ENCODE peak calls at places on chromosomes 7 and 10, in five cellular contexts. N, K, I, D and R are unnamed samples.

GRCh38 chr10:36383349-36383748 is 741.3 kb upstream of the FZD8 start:
- DNase-seq in N (no peak), I (no peak), K (no peak), D (no peak), R (no peak)

GRCh38 chr7:76428868-76429805 is 4.4 kb downstream of the ZP3 start:
- DNase-seq in N (peak), I (no peak), D (no peak), K (no peak), R (no peak)

GRCh38 chr7:70393956-70394355 is 738.0 kb upstream of the GALNT17 start:
- DNase-seq in N (no peak), K (no peak), I (no peak), D (no peak), R (no peak)

GRCh38 chr7:51253157-51253556 is 63.5 kb downstream of the COBL start:
- DNase-seq in D (no peak), N (no peak), K (no peak), I (no peak), R (no peak)

GRCh38 chr10:122188706-122189105 is 82.4 kb upstream of the BTBD16 start:
- DNase-seq in D (no peak), N (no peak), K (no peak), I (no peak), R (no peak)

GRCh38 chr10:100518761-100519241 is 860 bp downstream of the SEC31B start:
- DNase-seq in D (peak), I (peak), K (peak), N (peak), R (no peak)

GRCh38 chr7:134372858-134373257 is 56.1 kb upstream of the SLC35B4 start:
- DNase-seq in K (no peak), N (no peak), D (no peak), I (no peak), R (no peak)

GRCh38 chr7:79227035-79227434 is 226.4 kb downstream of the MAGI2 start:
- DNase-seq in D (no peak), K (no peak), N (no peak), I (no peak), R (no peak)

GRCh38 chr10:49166804-49167628 is 21.2 kb downstream of the TMEM273 start:
- DNase-seq in N (no peak), K (no peak), D (no peak), I (no peak), R (no peak)

GRCh38 chr10:44477021-44477420 is 92.1 kb upstream of the CXCL12 start:
- DNase-seq in N (no peak), I (no peak), K (no peak), D (no peak), R (no peak)

GRCh38 chr7:134278502-134279153 is 38.1 kb downstream of the SLC35B4 start:
- DNase-seq in N (no peak), D (no peak), K (no peak), I (no peak), R (no peak)

GRCh38 chr7:51428226-51428887 is 111.7 kb upstream of the COBL start:
- DNase-seq in N (peak), K (no peak), I (peak), D (peak), R (no peak)

GRCh38 chr10:45179716-45180115 is 135.7 kb downstream of the OR13A1 start:
- DNase-seq in I (no peak), D (no peak), K (no peak), N (no peak), R (no peak)

GRCh38 chr7:130918129-130919052 is 184.4 kb upstream of the KLF14 start:
- DNase-seq in I (no peak), K (no peak), D (no peak), N (no peak), R (no peak)

GRCh38 chr10:35940067-35940989 is 298.2 kb upstream of the FZD8 start:
- DNase-seq in N (no peak), D (peak), I (no peak), K (no peak), R (no peak)

GRCh38 chr7:29538322-29538874 is 25.2 kb upstream of the PRR15 start:
- DNase-seq in I (no peak), D (no peak), N (no peak), K (no peak), R (no peak)

GRCh38 chr10:78177013-78177370 is 143.3 kb downstream of the RPS24 start:
- DNase-seq in N (no peak), I (no peak), D (no peak), K (no peak), R (no peak)

GRCh38 chr7:15780271-15780670 is 93.8 kb upstream of the MEOX2 start:
- DNase-seq in K (no peak), D (no peak), N (no peak), I (no peak), R (no peak)

GRCh38 chr10:29642996-29643395 is 8.2 kb upstream of the SVIL start:
- DNase-seq in N (no peak), I (no peak), K (no peak), D (no peak), R (no peak)

GRCh38 chr10:106571216-106571954 is 593.1 kb downstream of the SORCS1 start:
- DNase-seq in K (no peak), I (no peak), D (no peak), N (peak), R (no peak)

GRCh38 chr7:125876436-125876835 is 946.8 kb upstream of the POT1 start:
- DNase-seq in I (no peak), N (no peak), D (no peak), K (no peak), R (no peak)

GRCh38 chr10:102306710-102307109 is 61.4 kb downstream of the GBF1 start:
- DNase-seq in K (no peak), I (no peak), D (no peak), N (no peak), R (no peak)

GRCh38 chr10:33616921-33617320 is 282.5 kb upstream of the NRP1 start:
- DNase-seq in N (no peak), K (no peak), I (no peak), D (no peak), R (no peak)

GRCh38 chr10:75466886-75467285 is 35.5 kb downstream of the LRMDA start:
- DNase-seq in D (no peak), I (no peak), K (no peak), N (no peak), R (no peak)

GRCh38 chr10:86851329-86852207 is 95.1 kb downstream of the BMPR1A start:
- DNase-seq in I (no peak), K (no peak), D (no peak), N (no peak), R (no peak)

GRCh38 chr10:93612237-93612636 is at the start of gene PDE6C:
- DNase-seq in I (no peak), N (no peak), D (no peak), K (no peak), R (no peak)

GRCh38 chr10:79268717-79269116 is 78.6 kb upstream of the PPIF start:
- DNase-seq in I (no peak), N (no peak), K (no peak), D (no peak), R (no peak)

GRCh38 chr7:45146531-45147379 is 10.8 kb upstream of the RAMP3 start:
- DNase-seq in I (no peak), K (no peak), N (peak), D (no peak), R (no peak)

GRCh38 chr7:27110977-27111752 is 8.7 kb upstream of the HOXA2 start:
- DNase-seq in I (no peak), K (no peak), N (no peak), D (no peak), R (no peak)

GRCh38 chr7:20407585-20408466 is 77.1 kb downstream of the ITGB8 start:
- DNase-seq in N (no peak), D (no peak), I (no peak), K (no peak), R (no peak)

GRCh38 chr10:131724891-131725735 is 175.7 kb upstream of the PPP2R2D start:
- DNase-seq in D (no peak), N (no peak), I (no peak), K (no peak), R (no peak)

GRCh38 chr10:100045592-100045991 is 35.8 kb upstream of the DNMBP start:
- DNase-seq in N (no peak), I (no peak), D (no peak), K (no peak), R (no peak)

GRCh38 chr7:96246972-96247371 is 74.9 kb downstream of the SLC25A13 start:
- DNase-seq in K (no peak), I (no peak), N (no peak), D (no peak), R (no peak)

GRCh38 chr7:100886936-100887185 is 2.7 kb downstream of the UFSP1 start:
- DNase-seq in N (no peak), D (no peak), I (no peak), K (no peak), R (no peak)

GRCh38 chr7:121081327-121081936 is 92.9 kb downstream of the CPED1 start:
- DNase-seq in I (peak), N (peak), D (no peak), K (peak), R (peak)

GRCh38 chr7:47342646-47343045 is 239.3 kb downstream of the TNS3 start:
- DNase-seq in N (no peak), K (no peak), I (no peak), D (no peak), R (no peak)

GRCh38 chr7:47345754-47346377 is 236.0 kb downstream of the TNS3 start:
- DNase-seq in I (no peak), D (no peak), K (no peak), N (no peak), R (no peak)

GRCh38 chr7:47340490-47340889 is 241.4 kb downstream of the TNS3 start:
- DNase-seq in N (no peak), D (no peak), I (no peak), K (no peak), R (no peak)

GRCh38 chr7:47344171-47344955 is 237.5 kb downstream of the TNS3 start:
- DNase-seq in I (no peak), N (no peak), K (no peak), D (no peak), R (no peak)

DNA sequence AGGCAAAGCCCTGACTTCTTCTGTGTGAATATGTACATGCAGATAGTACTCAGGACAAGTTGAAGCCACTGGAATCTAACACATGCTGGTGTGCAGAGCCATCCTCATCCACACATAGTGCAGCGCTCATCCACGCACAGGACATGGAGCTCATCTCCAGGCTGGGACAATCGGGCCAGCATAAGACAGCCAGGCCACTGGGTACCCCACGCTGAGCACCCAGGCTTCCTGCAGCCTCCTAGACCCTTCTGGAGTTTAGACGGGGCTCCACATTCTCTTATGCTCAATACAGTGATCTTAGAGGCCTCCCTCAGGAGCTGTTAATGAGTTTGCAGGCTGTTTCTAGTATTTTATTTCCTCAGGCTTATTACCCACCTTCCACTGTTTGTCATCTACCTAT is 238.9 kb downstream of the TNS3 start:
- DNase-seq in D (no peak), I (no peak), N (no peak), K (no peak), R (no peak)
- TF ChIP-seq SRF in D (no peak), I (no peak), N (no peak), K (no peak), R (no peak)

DNA sequence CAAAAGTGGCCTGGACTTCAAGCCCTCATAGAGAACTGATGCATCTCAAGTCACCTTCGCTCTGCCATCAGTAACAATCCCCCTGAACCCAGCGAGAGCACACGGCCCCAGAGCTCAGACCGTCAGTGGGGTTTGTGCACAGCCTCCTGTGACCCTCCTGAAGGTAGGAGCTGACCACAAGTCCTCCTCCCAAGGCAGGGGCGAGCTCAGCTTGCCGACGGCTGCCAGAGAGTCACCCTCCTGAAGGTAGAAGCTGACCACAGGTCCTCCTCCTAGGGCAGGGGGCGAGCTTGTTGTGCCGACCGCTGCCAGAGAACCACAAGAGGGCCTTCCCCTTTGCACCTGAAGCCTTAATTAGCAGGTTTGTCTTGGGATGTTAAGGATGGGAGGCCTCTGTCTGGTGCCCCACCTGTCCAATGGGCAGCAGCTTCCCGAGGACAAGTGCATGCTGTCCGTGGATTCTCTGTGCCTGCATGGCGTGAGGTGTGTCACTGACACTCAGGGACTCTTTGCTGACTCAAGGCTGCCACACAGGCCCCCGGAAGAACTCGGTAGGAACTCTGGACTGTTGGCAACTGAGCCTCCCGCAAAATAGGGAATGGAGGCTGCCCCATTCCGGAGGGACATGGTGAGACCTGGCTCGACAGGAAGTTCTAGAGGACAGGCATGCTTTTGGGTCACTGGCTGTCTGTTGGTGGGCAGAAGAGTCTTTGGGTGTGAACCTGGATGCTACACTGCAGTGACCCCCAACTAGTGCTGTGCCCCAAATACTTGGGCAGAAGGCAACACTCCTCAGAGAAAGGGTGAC is 487.4 kb downstream of the DNAJB6 start:
- DNase-seq in N (no peak), D (no peak), I (no peak), K (no peak), R (no peak)
- TF ChIP-seq SRF in N (no peak), D (no peak), I (no peak), K (no peak), R (no peak)

DNA sequence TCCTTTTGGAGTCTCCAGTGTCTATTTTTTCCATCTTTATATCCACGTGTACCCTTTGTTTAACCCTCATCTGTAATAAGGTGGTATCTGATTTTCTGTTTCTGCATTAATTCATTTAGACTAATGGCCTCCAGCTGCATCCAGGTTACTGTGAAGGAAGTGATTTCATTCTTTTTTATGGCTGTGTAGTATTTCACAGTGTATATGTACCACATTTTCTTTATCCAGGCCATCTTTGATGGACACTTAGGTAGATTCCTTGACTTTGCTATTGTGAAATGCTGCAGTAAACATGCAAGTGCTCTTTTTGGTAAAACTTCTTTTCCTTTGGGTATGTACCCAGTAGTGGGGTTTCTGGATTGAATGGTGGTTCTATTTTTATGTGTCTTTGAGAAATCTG is 128.0 kb upstream of the MTPN start:
- DNase-seq in D (no peak), K (no peak), I (no peak), N (no peak), R (no peak)
- TF ChIP-seq SRF in D (no peak), K (no peak), I (no peak), N (no peak), R (no peak)

GRCh38 chr10:129968937-129969527 is 5.0 kb upstream of the EBF3 start:
- DNase-seq in K (peak), D (peak), I (no peak), N (no peak), R (no peak)
- TF ChIP-seq SRF in K (no peak), D (no peak), I (no peak), N (no peak), R (no peak)

GRCh38 chr10:97065686-97066679 is 119.8 kb downstream of the SLIT1 start:
- DNase-seq in K (no peak), I (no peak), N (no peak), D (no peak), R (no peak)

GRCh38 chr10:97069026-97069425 is 116.7 kb downstream of the SLIT1 start:
- DNase-seq in I (no peak), D (no peak), N (no peak), K (no peak), R (no peak)

GRCh38 chr10:97069576-97070362 is 116.0 kb downstream of the SLIT1 start:
- DNase-seq in D (no peak), N (peak), K (no peak), I (peak), R (no peak)

GRCh38 chr10:97066877-97067555 is 118.7 kb downstream of the SLIT1 start:
- DNase-seq in D (no peak), I (no peak), K (no peak), N (no peak), R (no peak)

DNA sequence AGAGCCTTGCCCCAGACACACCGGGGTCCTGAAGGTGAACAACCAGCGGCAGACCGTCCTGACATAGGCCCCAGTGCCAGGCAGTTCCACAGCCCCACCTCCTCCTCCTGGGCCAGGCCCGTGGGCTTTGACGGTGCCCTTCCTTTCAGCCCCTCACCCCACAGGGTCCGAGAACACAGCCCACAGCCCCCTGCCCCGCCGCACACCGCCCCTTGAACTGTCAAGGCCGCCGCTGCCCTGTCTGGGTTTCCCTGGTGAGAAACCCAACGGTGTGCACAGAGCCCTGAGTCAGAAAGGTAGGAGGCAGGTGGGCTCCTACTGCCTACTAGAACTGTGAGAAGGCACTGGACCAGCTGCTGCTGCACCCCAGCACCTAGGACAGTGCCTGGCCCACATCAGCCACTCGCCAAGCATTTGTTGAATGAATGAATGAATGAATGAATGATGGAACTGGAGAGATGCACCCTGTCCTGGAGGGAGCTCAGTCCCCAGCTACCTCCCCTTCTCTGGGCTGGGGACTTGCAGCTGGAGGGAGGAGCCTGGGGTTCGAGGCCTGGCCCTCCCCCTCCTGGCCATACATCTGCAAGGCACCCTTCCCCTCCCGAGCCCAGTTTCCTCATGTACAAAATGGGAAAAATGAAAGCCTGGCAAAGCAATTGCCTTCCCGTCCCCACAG is 117.9 kb downstream of the SLIT1 start:
- DNase-seq in I (no peak), K (no peak), D (no peak), N (no peak), R (no peak)
- TF ChIP-seq SRF in I (no peak), K (no peak), D (no peak), N (no peak), R (no peak)